ENCODE peak calls at places on chromosomes 3 and 15, in seven cellular contexts. G is CD8-positive, alpha-beta T cell; K is CD8-positive, alpha-beta memory T cell; I is adrenal gland; N is fibroblast of lung; M is endodermal cell; Z is mesenchymal stem cell. H is an unnamed sample. For H3K4me1, the result is how much of the 10 kb centered on the place peaks cover.

GRCh38 chr3:120678331-120678845 is 3.7 kb downstream of the HGD start:
- DNase-seq in G (no peak), K (no peak), I (peak), N (peak), M (peak), Z (peak), H (no peak)

GRCh38 chr3:54970895-54971294 is 43.0 kb upstream of the LRTM1 start:
- DNase-seq in G (no peak), K (no peak), I (no peak), N (peak), M (no peak), Z (no peak), H (no peak)

GRCh38 chr15:90002428-90002844 is 1.3 kb downstream of the ZNF710 start:
- DNase-seq in G (no peak), K (peak), I (no peak), N (peak), M (peak), Z (peak), H (no peak)

GRCh38 chr3:186002884-186003472 is 65.2 kb upstream of the TRA2B start:
- DNase-seq in G (no peak), K (no peak), I (no peak), N (peak), M (peak), Z (peak), H (no peak)

GRCh38 chr3:193870376-193871092 is 265.4 kb upstream of the HES1 start:
- DNase-seq in G (no peak), K (no peak), I (peak), N (no peak), M (peak), Z (peak), H (no peak)

GRCh38 chr3:120795017-120795648 is 52.6 kb downstream of the GTF2E1 start:
- DNase-seq in G (peak), K (peak), I (peak), N (peak), M (peak), Z (peak), H (peak)

GRCh38 chr15:40058476-40059140 is 19.6 kb upstream of the SRP14 start:
- DNase-seq in G (no peak), K (no peak), I (peak), N (peak), M (peak), Z (peak), H (no peak)

GRCh38 chr3:43723121-43723734 is 32.5 kb downstream of the ABHD5 start:
- DNase-seq in G (no peak), K (no peak), I (no peak), N (peak), M (no peak), Z (no peak), H (no peak)

GRCh38 chr3:175413926-175414325 is 554.8 kb downstream of the NAALADL2 start:
- DNase-seq in G (no peak), K (no peak), I (no peak), N (no peak), M (no peak), Z (no peak), H (no peak)

GRCh38 chr15:35966781-35967180 is 420.8 kb upstream of the DPH6 start:
- DNase-seq in G (no peak), K (no peak), I (no peak), N (no peak), M (no peak), Z (no peak), H (no peak)

GRCh38 chr3:138227650-138228049 is 40.5 kb downstream of the ARMC8 start:
- DNase-seq in G (no peak), K (no peak), I (no peak), N (peak), M (no peak), Z (peak), H (no peak)

GRCh38 chr3:114718897-114719208 is 425.0 kb downstream of the TIGIT start:
- DNase-seq in G (no peak), K (no peak), I (no peak), N (no peak), M (no peak), Z (no peak), H (no peak)

GRCh38 chr3:65713016-65713415 is 325.7 kb downstream of the MAGI1 start:
- DNase-seq in G (no peak), K (no peak), I (no peak), N (peak), M (peak), Z (peak), H (no peak)

GRCh38 chr3:242986-243706 is 46.6 kb downstream of the CHL1 start:
- DNase-seq in G (no peak), K (no peak), I (no peak), N (peak), M (no peak), Z (no peak), H (no peak)

GRCh38 chr3:50161320-50161719 is 6.2 kb downstream of the SEMA3F start:
- DNase-seq in G (no peak), K (no peak), I (no peak), N (no peak), M (no peak), Z (no peak), H (no peak)

GRCh38 chr15:77541421-77542181 is 91.1 kb downstream of the LINGO1 start:
- DNase-seq in G (no peak), K (no peak), I (no peak), N (peak), M (peak), Z (peak), H (no peak)

GRCh38 chr3:130929827-130930226 is 35.9 kb downstream of the ATP2C1 start:
- DNase-seq in G (no peak), K (no peak), I (no peak), N (no peak), M (no peak), Z (no peak), H (no peak)

GRCh38 chr3:132342183-132342582 is 25.0 kb downstream of the ACP3 start:
- DNase-seq in G (no peak), K (no peak), I (no peak), N (peak), M (no peak), Z (no peak), H (no peak)

GRCh38 chr15:71888797-71889196 is 78.4 kb downstream of the NR2E3 start:
- DNase-seq in G (no peak), K (no peak), I (no peak), N (no peak), M (no peak), Z (no peak), H (no peak)

GRCh38 chr3:5217824-5218595 is 30.5 kb downstream of the EDEM1 start:
- DNase-seq in G (no peak), K (no peak), I (no peak), N (peak), M (no peak), Z (no peak), H (no peak)

GRCh38 chr15:46280753-46281521 is 646.1 kb downstream of the SQOR start:
- DNase-seq in G (no peak), K (no peak), I (no peak), N (no peak), M (peak), Z (no peak), H (no peak)

GRCh38 chr3:100536093-100536492 is 43.7 kb downstream of the TMEM45A start:
- DNase-seq in G (no peak), K (no peak), I (no peak), N (no peak), M (no peak), Z (no peak), H (no peak)

GRCh38 chr3:100538339-100538706 is 45.9 kb downstream of the TMEM45A start:
- DNase-seq in G (no peak), K (no peak), I (no peak), N (no peak), M (no peak), Z (no peak), H (no peak)

GRCh38 chr3:100535610-100535943 is 43.2 kb downstream of the TMEM45A start:
- DNase-seq in G (no peak), K (no peak), I (no peak), N (no peak), M (no peak), Z (no peak), H (no peak)

GRCh38 chr3:100540791-100541334 is 48.4 kb downstream of the TMEM45A start:
- DNase-seq in G (no peak), K (no peak), I (no peak), N (no peak), M (no peak), Z (no peak), H (no peak)

GRCh38 chr3:100537646-100538338 is 45.4 kb downstream of the TMEM45A start:
- DNase-seq in G (no peak), K (no peak), I (no peak), N (no peak), M (no peak), Z (no peak), H (no peak)
- H3K27ac ChIP-seq in G (no peak), K (no peak), I (no peak), N (no peak), M (no peak), Z (no peak), H (no peak)

DNA sequence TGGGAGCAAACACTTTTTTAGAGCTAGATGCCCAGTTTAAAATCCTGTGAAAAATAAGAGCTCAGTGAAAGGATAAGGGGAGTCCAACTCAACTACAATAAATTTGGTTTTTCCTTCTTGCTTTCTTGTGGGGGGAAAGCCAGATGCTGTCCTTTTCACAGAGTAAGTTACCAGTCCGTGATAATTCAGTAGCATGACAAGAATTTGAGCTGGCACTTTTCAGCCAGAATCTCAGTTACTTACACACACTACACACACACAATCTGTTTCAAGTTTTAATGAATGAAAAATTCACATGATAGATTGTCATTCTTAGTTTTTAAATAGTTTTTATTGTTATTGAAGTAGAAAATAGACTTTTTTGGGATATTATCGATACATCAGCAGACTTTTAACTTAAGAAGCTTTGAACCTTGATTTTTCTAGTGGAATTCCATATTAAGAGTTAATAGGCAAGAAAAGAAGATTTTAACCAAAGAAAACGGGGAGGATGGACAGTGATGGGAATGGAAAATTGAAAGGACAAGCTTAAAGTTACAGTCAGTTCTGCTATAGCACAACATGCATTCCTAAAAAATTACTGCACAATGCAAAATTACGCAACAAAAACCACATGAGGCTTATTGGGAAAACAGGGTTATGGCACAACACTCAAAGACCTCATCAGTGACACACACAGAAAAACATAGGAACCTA is 47.0 kb downstream of the PSMD6 start:
- DNase-seq in G (no peak), K (no peak), I (no peak), N (peak), M (no peak), Z (peak), H (no peak)
- H3K4me1 ChIP-seq in G (half or more), K (half or more), I (under half), N (under half), M (under half), Z (under half), H (half or more)

GRCh38 chr3:179482857-179483256 is 31.6 kb upstream of the GNB4 start:
- DNase-seq in G (no peak), K (no peak), I (no peak), N (no peak), M (no peak), Z (no peak), H (no peak)
- H3K27ac ChIP-seq in G (no peak), K (no peak), I (no peak), N (no peak), M (no peak), Z (no peak), H (no peak)

GRCh38 chr3:179671709-179672337 is 19.0 kb downstream of the USP13 start:
- DNase-seq in G (no peak), K (no peak), I (peak), N (peak), M (no peak), Z (peak), H (no peak)

GRCh38 chr3:179672918-179673317 is 20.1 kb downstream of the USP13 start:
- DNase-seq in G (no peak), K (no peak), I (no peak), N (no peak), M (no peak), Z (no peak), H (no peak)

GRCh38 chr3:179673522-179673921 is 20.7 kb downstream of the USP13 start:
- DNase-seq in G (no peak), K (no peak), I (peak), N (no peak), M (no peak), Z (no peak), H (no peak)

GRCh38 chr3:179670311-179670710 is 17.5 kb downstream of the USP13 start:
- DNase-seq in G (no peak), K (no peak), I (no peak), N (peak), M (no peak), Z (no peak), H (no peak)

DNA sequence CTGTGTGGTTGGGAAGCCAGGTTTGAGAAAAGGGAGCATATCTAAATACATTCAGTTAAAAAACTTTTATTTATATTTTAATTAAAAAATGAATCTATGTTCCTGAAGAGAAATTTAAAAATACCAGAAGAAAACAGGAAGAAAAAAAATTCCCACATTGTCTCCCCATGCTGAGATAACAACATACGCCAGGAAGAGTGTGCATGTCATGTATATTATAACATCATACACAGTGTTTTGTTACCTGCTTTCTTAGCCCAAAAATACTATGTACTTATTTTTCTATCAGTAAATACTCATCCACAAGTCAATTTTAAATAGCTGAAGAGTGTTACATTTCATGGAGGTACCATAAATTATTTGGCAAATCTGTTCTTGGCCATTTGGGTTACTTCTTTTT is 18.5 kb downstream of the USP13 start:
- DNase-seq in G (no peak), K (no peak), I (no peak), N (no peak), M (no peak), Z (no peak), H (no peak)
- H3K4me1 ChIP-seq in G (under half), K (under half), I (under half), N (under half), M (under half), Z (under half), H (under half)

GRCh38 chr3:28348637-28349396 is at the start of the genes AZI2 and ZCWPW2:
- DNase-seq in G (peak), K (peak), I (peak), N (peak), M (peak), Z (peak), H (peak)
- H3K27ac ChIP-seq in G (peak), K (peak), I (peak), N (peak), M (peak), Z (peak), H (peak)